ENCODE peak calls at places on chromosomes 2 and 18, in ten cellular contexts. One of them, this sample, is unnamed.

GRCh38 chr18:393558-393957 is 106.9 kb downstream of the COLEC12 start:
- DNase-seq in prostate gland: no peak
- DNase-seq in LoVo: no peak
- DNase-seq in nucleus accumbens: no peak
- DNase-seq in choroid plexus epithelial cell: no peak
- DNase-seq in uterus: no peak
- DNase-seq in heart left ventricle: no peak
- DNase-seq in cardiac muscle cell: no peak
- DNase-seq in activated naive CD8-positive, alpha-beta T cell treated with anti-CD3 and anti-CD28 coated beads for 36 hours: no peak
- DNase-seq in activated CD4-positive, CD25-positive, alpha-beta regulatory T cell treated with anti-CD3 and anti-CD28 coated beads, Interleukin-2, amount 50 U/mL, for 72 hours: no peak
- DNase-seq in this sample: no peak

GRCh38 chr2:9897331-9897737 is 54.1 kb downstream of the TAF1B start:
- DNase-seq in choroid plexus epithelial cell: peak
- DNase-seq in cardiac muscle cell: no peak
- DNase-seq in uterus: peak
- DNase-seq in nucleus accumbens: no peak
- DNase-seq in heart left ventricle: peak
- DNase-seq in prostate gland: peak
- DNase-seq in LoVo: peak
- DNase-seq in activated CD4-positive, CD25-positive, alpha-beta regulatory T cell treated with anti-CD3 and anti-CD28 coated beads, Interleukin-2, amount 50 U/mL, for 72 hours: peak
- DNase-seq in activated naive CD8-positive, alpha-beta T cell treated with anti-CD3 and anti-CD28 coated beads for 36 hours: peak
- DNase-seq in this sample: peak

GRCh38 chr2:102950547-102950946 is 188.7 kb downstream of the TMEM182 start:
- DNase-seq in prostate gland: no peak
- DNase-seq in choroid plexus epithelial cell: no peak
- DNase-seq in nucleus accumbens: no peak
- DNase-seq in LoVo: no peak
- DNase-seq in activated CD4-positive, CD25-positive, alpha-beta regulatory T cell treated with anti-CD3 and anti-CD28 coated beads, Interleukin-2, amount 50 U/mL, for 72 hours: no peak
- DNase-seq in uterus: no peak
- DNase-seq in cardiac muscle cell: no peak
- DNase-seq in activated naive CD8-positive, alpha-beta T cell treated with anti-CD3 and anti-CD28 coated beads for 36 hours: no peak
- DNase-seq in heart left ventricle: no peak
- DNase-seq in this sample: no peak

GRCh38 chr2:64919261-64919660 is 69.9 kb upstream of the SLC1A4 start:
- DNase-seq in LoVo: no peak
- DNase-seq in uterus: no peak
- DNase-seq in activated naive CD8-positive, alpha-beta T cell treated with anti-CD3 and anti-CD28 coated beads for 36 hours: no peak
- DNase-seq in cardiac muscle cell: no peak
- DNase-seq in prostate gland: no peak
- DNase-seq in heart left ventricle: no peak
- DNase-seq in choroid plexus epithelial cell: no peak
- DNase-seq in activated CD4-positive, CD25-positive, alpha-beta regulatory T cell treated with anti-CD3 and anti-CD28 coated beads, Interleukin-2, amount 50 U/mL, for 72 hours: no peak
- DNase-seq in nucleus accumbens: no peak
- DNase-seq in this sample: no peak

GRCh38 chr2:239034561-239035341 is 186.9 kb downstream of the TWIST2 start:
- DNase-seq in activated naive CD8-positive, alpha-beta T cell treated with anti-CD3 and anti-CD28 coated beads for 36 hours: no peak
- DNase-seq in nucleus accumbens: no peak
- DNase-seq in heart left ventricle: no peak
- DNase-seq in choroid plexus epithelial cell: no peak
- DNase-seq in LoVo: no peak
- DNase-seq in activated CD4-positive, CD25-positive, alpha-beta regulatory T cell treated with anti-CD3 and anti-CD28 coated beads, Interleukin-2, amount 50 U/mL, for 72 hours: no peak
- DNase-seq in prostate gland: no peak
- DNase-seq in cardiac muscle cell: no peak
- DNase-seq in uterus: no peak
- DNase-seq in this sample: no peak

GRCh38 chr2:125224188-125224587 is 1199.1 kb downstream of the CNTNAP5 start:
- DNase-seq in activated CD4-positive, CD25-positive, alpha-beta regulatory T cell treated with anti-CD3 and anti-CD28 coated beads, Interleukin-2, amount 50 U/mL, for 72 hours: no peak
- DNase-seq in heart left ventricle: no peak
- DNase-seq in activated naive CD8-positive, alpha-beta T cell treated with anti-CD3 and anti-CD28 coated beads for 36 hours: no peak
- DNase-seq in LoVo: no peak
- DNase-seq in choroid plexus epithelial cell: no peak
- DNase-seq in uterus: no peak
- DNase-seq in cardiac muscle cell: no peak
- DNase-seq in prostate gland: no peak
- DNase-seq in nucleus accumbens: no peak
- DNase-seq in this sample: no peak

GRCh38 chr2:4930704-4931103 is 761.5 kb upstream of the SOX11 start:
- DNase-seq in choroid plexus epithelial cell: no peak
- DNase-seq in prostate gland: no peak
- DNase-seq in LoVo: no peak
- DNase-seq in nucleus accumbens: peak
- DNase-seq in heart left ventricle: no peak
- DNase-seq in uterus: no peak
- DNase-seq in activated naive CD8-positive, alpha-beta T cell treated with anti-CD3 and anti-CD28 coated beads for 36 hours: no peak
- DNase-seq in activated CD4-positive, CD25-positive, alpha-beta regulatory T cell treated with anti-CD3 and anti-CD28 coated beads, Interleukin-2, amount 50 U/mL, for 72 hours: no peak
- DNase-seq in cardiac muscle cell: no peak
- DNase-seq in this sample: no peak

GRCh38 chr2:69594341-69594740 is 49.2 kb downstream of the AAK1 start:
- DNase-seq in uterus: no peak
- DNase-seq in activated naive CD8-positive, alpha-beta T cell treated with anti-CD3 and anti-CD28 coated beads for 36 hours: no peak
- DNase-seq in cardiac muscle cell: no peak
- DNase-seq in activated CD4-positive, CD25-positive, alpha-beta regulatory T cell treated with anti-CD3 and anti-CD28 coated beads, Interleukin-2, amount 50 U/mL, for 72 hours: no peak
- DNase-seq in choroid plexus epithelial cell: peak
- DNase-seq in heart left ventricle: no peak
- DNase-seq in nucleus accumbens: no peak
- DNase-seq in prostate gland: no peak
- DNase-seq in LoVo: no peak
- DNase-seq in this sample: no peak

GRCh38 chr2:120680136-120680761 is 55.4 kb upstream of the GLI2 start:
- DNase-seq in choroid plexus epithelial cell: peak
- DNase-seq in nucleus accumbens: peak
- DNase-seq in activated CD4-positive, CD25-positive, alpha-beta regulatory T cell treated with anti-CD3 and anti-CD28 coated beads, Interleukin-2, amount 50 U/mL, for 72 hours: peak
- DNase-seq in cardiac muscle cell: peak
- DNase-seq in uterus: peak
- DNase-seq in heart left ventricle: peak
- DNase-seq in LoVo: peak
- DNase-seq in prostate gland: peak
- DNase-seq in activated naive CD8-positive, alpha-beta T cell treated with anti-CD3 and anti-CD28 coated beads for 36 hours: peak
- DNase-seq in this sample: peak

GRCh38 chr2:120134263-120134662 is 88.9 kb downstream of the TMEM185B start:
- DNase-seq in uterus: no peak
- DNase-seq in prostate gland: no peak
- DNase-seq in cardiac muscle cell: no peak
- DNase-seq in activated naive CD8-positive, alpha-beta T cell treated with anti-CD3 and anti-CD28 coated beads for 36 hours: no peak
- DNase-seq in LoVo: no peak
- DNase-seq in choroid plexus epithelial cell: peak
- DNase-seq in nucleus accumbens: no peak
- DNase-seq in heart left ventricle: no peak
- DNase-seq in activated CD4-positive, CD25-positive, alpha-beta regulatory T cell treated with anti-CD3 and anti-CD28 coated beads, Interleukin-2, amount 50 U/mL, for 72 hours: no peak
- DNase-seq in this sample: no peak

GRCh38 chr18:56861244-56861643 is 210.1 kb downstream of the WDR7 start:
- DNase-seq in choroid plexus epithelial cell: peak
- DNase-seq in activated CD4-positive, CD25-positive, alpha-beta regulatory T cell treated with anti-CD3 and anti-CD28 coated beads, Interleukin-2, amount 50 U/mL, for 72 hours: no peak
- DNase-seq in heart left ventricle: no peak
- DNase-seq in uterus: no peak
- DNase-seq in LoVo: no peak
- DNase-seq in activated naive CD8-positive, alpha-beta T cell treated with anti-CD3 and anti-CD28 coated beads for 36 hours: no peak
- DNase-seq in prostate gland: no peak
- DNase-seq in nucleus accumbens: no peak
- DNase-seq in cardiac muscle cell: peak
- DNase-seq in this sample: no peak

This sample was measured in activated CD4-positive, alpha-beta T cell treated with anti-CD3 and anti-CD28 coated beads for 48 hours.